ENCODE peak calls at places on chromosomes 16 and 17, in eight cellular contexts. One of them, this sample, is unnamed.

GRCh38 chr17:73166731-73167581 is 2.1 kb downstream of the SSTR2 start:
- DNase-seq in adrenal gland: no peak
- DNase-seq in thoracic aorta: no peak
- DNase-seq in aorta: no peak
- DNase-seq in H1: no peak
- DNase-seq in GM23338: no peak
- DNase-seq in heart right ventricle: no peak
- DNase-seq in esophagus squamous epithelium: no peak
- DNase-seq in this sample: no peak

GRCh38 chr17:82244413-82245140 is 15.7 kb downstream of the SLC16A3 start:
- DNase-seq in adrenal gland: no peak
- DNase-seq in thoracic aorta: no peak
- DNase-seq in aorta: no peak
- DNase-seq in H1: no peak
- DNase-seq in GM23338: no peak
- DNase-seq in heart right ventricle: no peak
- DNase-seq in esophagus squamous epithelium: no peak
- DNase-seq in this sample: no peak

GRCh38 chr17:68295086-68295485 is 3.8 kb downstream of the ARSG start:
- DNase-seq in adrenal gland: no peak
- DNase-seq in thoracic aorta: no peak
- DNase-seq in aorta: no peak
- DNase-seq in H1: no peak
- DNase-seq in GM23338: no peak
- DNase-seq in heart right ventricle: no peak
- DNase-seq in esophagus squamous epithelium: no peak
- DNase-seq in this sample: no peak

GRCh38 chr17:31888124-31888523 is 13.4 kb downstream of the UTP6 start:
- DNase-seq in adrenal gland: no peak
- DNase-seq in thoracic aorta: no peak
- DNase-seq in aorta: no peak
- DNase-seq in H1: no peak
- DNase-seq in GM23338: no peak
- DNase-seq in heart right ventricle: no peak
- DNase-seq in esophagus squamous epithelium: no peak
- DNase-seq in this sample: no peak

GRCh38 chr17:75398279-75398678 is 7.2 kb downstream of the GRB2 start:
- DNase-seq in adrenal gland: no peak
- DNase-seq in thoracic aorta: no peak
- DNase-seq in aorta: no peak
- DNase-seq in H1: no peak
- DNase-seq in GM23338: no peak
- DNase-seq in heart right ventricle: no peak
- DNase-seq in esophagus squamous epithelium: no peak
- DNase-seq in this sample: no peak

GRCh38 chr16:25403852-25404251 is 146.2 kb upstream of the ZKSCAN2 start:
- DNase-seq in adrenal gland: no peak
- DNase-seq in thoracic aorta: no peak
- DNase-seq in aorta: no peak
- DNase-seq in H1: no peak
- DNase-seq in GM23338: no peak
- DNase-seq in heart right ventricle: no peak
- DNase-seq in esophagus squamous epithelium: no peak
- DNase-seq in this sample: no peak

GRCh38 chr16:70767377-70768204 is 33.4 kb downstream of the VAC14 start:
- DNase-seq in adrenal gland: no peak
- DNase-seq in thoracic aorta: no peak
- DNase-seq in aorta: no peak
- DNase-seq in H1: no peak
- DNase-seq in GM23338: no peak
- DNase-seq in heart right ventricle: no peak
- DNase-seq in esophagus squamous epithelium: no peak
- DNase-seq in this sample: no peak

GRCh38 chr17:40916366-40916765 is 21.1 kb downstream of the KRT23 start:
- DNase-seq in adrenal gland: no peak
- DNase-seq in thoracic aorta: no peak
- DNase-seq in aorta: no peak
- DNase-seq in H1: no peak
- DNase-seq in GM23338: no peak
- DNase-seq in heart right ventricle: no peak
- DNase-seq in esophagus squamous epithelium: no peak
- DNase-seq in this sample: no peak

GRCh38 chr16:57711-58110 is 4.1 kb downstream of the SNRNP25 start:
- DNase-seq in adrenal gland: no peak
- DNase-seq in thoracic aorta: no peak
- DNase-seq in aorta: no peak
- DNase-seq in H1: no peak
- DNase-seq in GM23338: no peak
- DNase-seq in heart right ventricle: no peak
- DNase-seq in esophagus squamous epithelium: no peak
- DNase-seq in this sample: no peak

GRCh38 chr16:53053967-53054669 is 673 bp upstream of the CHD9 start:
- DNase-seq in adrenal gland: peak; percentile 57
- DNase-seq in thoracic aorta: no peak
- DNase-seq in aorta: no peak
- DNase-seq in H1: no peak
- DNase-seq in GM23338: no peak
- DNase-seq in heart right ventricle: peak; percentile 53
- DNase-seq in esophagus squamous epithelium: no peak
- DNase-seq in this sample: peak; percentile 81

GRCh38 chr16:73253922-73254480 is 206.1 kb upstream of the ZFHX3 start:
- DNase-seq in adrenal gland: no peak
- DNase-seq in thoracic aorta: no peak
- DNase-seq in aorta: no peak
- DNase-seq in H1: no peak
- DNase-seq in GM23338: no peak
- DNase-seq in heart right ventricle: no peak
- DNase-seq in esophagus squamous epithelium: no peak
- DNase-seq in this sample: no peak

GRCh38 chr17:20189322-20189721 is 180.2 kb downstream of the SPECC1 start:
- DNase-seq in adrenal gland: peak; percentile 66
- DNase-seq in thoracic aorta: no peak
- DNase-seq in aorta: no peak
- DNase-seq in H1: no peak
- DNase-seq in GM23338: no peak
- DNase-seq in heart right ventricle: no peak
- DNase-seq in esophagus squamous epithelium: no peak
- DNase-seq in this sample: no peak

GRCh38 chr17:72205357-72205756 is 84.5 kb downstream of the SOX9 start:
- DNase-seq in adrenal gland: no peak
- DNase-seq in thoracic aorta: no peak
- DNase-seq in aorta: no peak
- DNase-seq in H1: no peak
- DNase-seq in GM23338: no peak
- DNase-seq in heart right ventricle: no peak
- DNase-seq in esophagus squamous epithelium: no peak
- DNase-seq in this sample: peak; percentile 80

GRCh38 chr17:43816336-43817320 is 16.3 kb downstream of the MPP3 start:
- DNase-seq in adrenal gland: no peak
- DNase-seq in thoracic aorta: no peak
- DNase-seq in aorta: no peak
- DNase-seq in H1: no peak
- DNase-seq in GM23338: no peak
- DNase-seq in heart right ventricle: no peak
- DNase-seq in esophagus squamous epithelium: no peak
- DNase-seq in this sample: no peak

GRCh38 chr17:385836-386144 is 33.2 kb upstream of the RPH3AL start:
- DNase-seq in adrenal gland: no peak
- DNase-seq in thoracic aorta: no peak
- DNase-seq in aorta: no peak
- DNase-seq in H1: no peak
- DNase-seq in GM23338: no peak
- DNase-seq in heart right ventricle: no peak
- DNase-seq in esophagus squamous epithelium: no peak
- DNase-seq in this sample: peak; percentile 31

GRCh38 chr17:7579001-7579838 is at the start of gene CD68:
- DNase-seq in adrenal gland: peak; percentile 89
- DNase-seq in thoracic aorta: peak; percentile 77
- DNase-seq in aorta: peak; percentile 87
- DNase-seq in H1: no peak
- DNase-seq in GM23338: peak; percentile 73
- DNase-seq in heart right ventricle: peak; percentile 47
- DNase-seq in esophagus squamous epithelium: peak; percentile 49
- DNase-seq in this sample: peak; percentile 80

GRCh38 chr17:7577327-7578199 is 1.9 kb upstream of the CD68 start:
- DNase-seq in adrenal gland: no peak
- DNase-seq in thoracic aorta: no peak
- DNase-seq in aorta: no peak
- DNase-seq in H1: no peak
- DNase-seq in GM23338: no peak
- DNase-seq in heart right ventricle: no peak
- DNase-seq in esophagus squamous epithelium: no peak
- DNase-seq in this sample: no peak

GRCh38 chr17:7582401-7583252 is 1.0 kb upstream of the MPDU1 start:
- DNase-seq in adrenal gland: no peak
- DNase-seq in thoracic aorta: no peak
- DNase-seq in aorta: peak; percentile 80
- DNase-seq in H1: no peak
- DNase-seq in GM23338: peak; percentile 47
- DNase-seq in heart right ventricle: peak; percentile 37
- DNase-seq in esophagus squamous epithelium: no peak
- DNase-seq in this sample: peak; percentile 50

GRCh38 chr17:7580631-7581554 is 1.5 kb downstream of the CD68 start:
- DNase-seq in adrenal gland: no peak
- DNase-seq in thoracic aorta: no peak
- DNase-seq in aorta: no peak
- DNase-seq in H1: no peak
- DNase-seq in GM23338: peak; percentile 11
- DNase-seq in heart right ventricle: no peak
- DNase-seq in esophagus squamous epithelium: no peak
- DNase-seq in this sample: no peak

GRCh38 chr17:7579839-7580630 is 597 bp downstream of the CD68 start:
- DNase-seq in adrenal gland: no peak
- DNase-seq in thoracic aorta: no peak
- DNase-seq in aorta: no peak
- DNase-seq in H1: no peak
- DNase-seq in GM23338: no peak
- DNase-seq in heart right ventricle: no peak
- DNase-seq in esophagus squamous epithelium: no peak
- DNase-seq in this sample: no peak
- H3K4me1 ChIP-seq in adrenal gland: peaks cover 78% of the 10 kb centered on the region
- H3K4me1 ChIP-seq in thoracic aorta: peaks cover 53% of the 10 kb centered on the region
- H3K4me1 ChIP-seq in aorta: peaks cover 4% of the 10 kb centered on the region
- H3K4me1 ChIP-seq in H1: peaks cover 1% of the 10 kb centered on the region
- H3K4me1 ChIP-seq in GM23338: peaks cover 37% of the 10 kb centered on the region
- H3K4me1 ChIP-seq in heart right ventricle: peaks cover 51% of the 10 kb centered on the region
- H3K4me1 ChIP-seq in esophagus squamous epithelium: peaks cover 65% of the 10 kb centered on the region
- H3K4me1 ChIP-seq in this sample: peaks cover 22% of the 10 kb centered on the region

DNA sequence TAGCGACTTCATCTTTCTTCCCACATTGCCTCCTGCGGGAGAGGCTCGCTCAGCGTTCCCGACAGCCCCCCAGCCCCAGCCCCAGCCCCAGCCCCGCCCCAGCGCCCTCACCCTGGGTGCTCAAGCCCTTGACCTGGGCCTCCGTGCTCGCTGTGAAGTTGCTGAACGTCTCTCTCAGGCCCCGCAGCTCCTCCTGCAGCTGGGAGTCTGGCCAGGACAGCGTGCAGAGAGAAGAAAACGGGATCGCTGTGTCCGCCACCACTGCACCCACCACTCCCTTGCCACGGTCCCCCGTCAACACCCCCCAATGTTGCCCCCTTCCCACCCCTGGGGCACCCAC is 2.3 kb downstream of the ASGR1 start:
- DNase-seq in adrenal gland: no peak
- DNase-seq in thoracic aorta: no peak
- DNase-seq in aorta: no peak
- DNase-seq in H1: no peak
- DNase-seq in GM23338: peak; percentile 61
- DNase-seq in heart right ventricle: no peak
- DNase-seq in esophagus squamous epithelium: no peak
- DNase-seq in this sample: no peak
- H3K4me3 ChIP-seq in adrenal gland: no peak overlapping the region
- H3K4me3 ChIP-seq in thoracic aorta: peak overlapping the region; percentile 61
- H3K4me3 ChIP-seq in aorta: no peak overlapping the region
- H3K4me3 ChIP-seq in H1: peak overlapping the region; percentile 52
- H3K4me3 ChIP-seq in GM23338: peak overlapping the region; percentile 90
- H3K4me3 ChIP-seq in heart right ventricle: peak overlapping the region; percentile 56
- H3K4me3 ChIP-seq in esophagus squamous epithelium: no peak overlapping the region
- H3K4me3 ChIP-seq in this sample: peak overlapping the region; percentile 27

GRCh38 chr16:81453091-81453728 is 8.6 kb downstream of the CMIP start:
- DNase-seq in adrenal gland: no peak
- DNase-seq in thoracic aorta: no peak
- DNase-seq in aorta: no peak
- DNase-seq in H1: no peak
- DNase-seq in GM23338: no peak
- DNase-seq in heart right ventricle: no peak
- DNase-seq in esophagus squamous epithelium: no peak
- DNase-seq in this sample: peak; percentile 53

GRCh38 chr16:81451753-81452680 is 7.4 kb downstream of the CMIP start:
- DNase-seq in adrenal gland: peak; percentile 66
- DNase-seq in thoracic aorta: no peak
- DNase-seq in aorta: no peak
- DNase-seq in H1: no peak
- DNase-seq in GM23338: peak; percentile 43
- DNase-seq in heart right ventricle: no peak
- DNase-seq in esophagus squamous epithelium: no peak
- DNase-seq in this sample: no peak

GRCh38 chr16:81449899-81450608 is 5.4 kb downstream of the CMIP start:
- DNase-seq in adrenal gland: no peak
- DNase-seq in thoracic aorta: no peak
- DNase-seq in aorta: no peak
- DNase-seq in H1: no peak
- DNase-seq in GM23338: no peak
- DNase-seq in heart right ventricle: no peak
- DNase-seq in esophagus squamous epithelium: no peak
- DNase-seq in this sample: no peak

GRCh38 chr16:81449241-81449640 is 4.6 kb downstream of the CMIP start:
- DNase-seq in adrenal gland: no peak
- DNase-seq in thoracic aorta: no peak
- DNase-seq in aorta: no peak
- DNase-seq in H1: no peak
- DNase-seq in GM23338: no peak
- DNase-seq in heart right ventricle: no peak
- DNase-seq in esophagus squamous epithelium: no peak
- DNase-seq in this sample: no peak

GRCh38 chr16:81450783-81451491 is 6.3 kb downstream of the CMIP start:
- DNase-seq in adrenal gland: no peak
- DNase-seq in thoracic aorta: no peak
- DNase-seq in aorta: no peak
- DNase-seq in H1: no peak
- DNase-seq in GM23338: no peak
- DNase-seq in heart right ventricle: no peak
- DNase-seq in esophagus squamous epithelium: no peak
- DNase-seq in this sample: peak; percentile 4
- H3K4me1 ChIP-seq in adrenal gland: peaks cover 64% of the 10 kb centered on the region
- H3K4me1 ChIP-seq in thoracic aorta: peaks cover 8% of the 10 kb centered on the region
- H3K4me1 ChIP-seq in aorta: no peaks in the 10 kb centered on the region
- H3K4me1 ChIP-seq in H1: peaks cover 17% of the 10 kb centered on the region
- H3K4me1 ChIP-seq in GM23338: peaks cover 52% of the 10 kb centered on the region
- H3K4me1 ChIP-seq in heart right ventricle: peaks cover 33% of the 10 kb centered on the region
- H3K4me1 ChIP-seq in esophagus squamous epithelium: peaks cover 34% of the 10 kb centered on the region
- H3K4me1 ChIP-seq in this sample: peaks cover 15% of the 10 kb centered on the region

DNA sequence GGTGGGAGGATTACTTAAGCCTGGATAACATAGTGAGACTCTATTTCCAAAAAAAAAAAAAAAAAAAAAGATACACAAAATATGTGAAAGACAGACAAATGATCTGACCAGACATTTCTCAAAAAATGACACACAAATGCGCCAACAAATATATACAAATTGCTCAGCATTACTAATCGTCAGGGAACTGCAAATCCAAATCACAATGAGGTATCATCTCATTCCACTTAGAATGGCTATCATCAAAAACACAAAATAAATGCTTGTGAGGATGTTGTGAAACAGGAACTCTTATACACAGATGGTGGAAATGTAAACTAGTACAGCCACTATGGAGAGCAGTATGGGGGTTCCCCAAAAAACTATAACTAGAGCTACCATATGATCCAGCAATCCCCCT is 62.4 kb downstream of the STX8 start:
- DNase-seq in adrenal gland: no peak
- DNase-seq in thoracic aorta: no peak
- DNase-seq in aorta: no peak
- DNase-seq in H1: no peak
- DNase-seq in GM23338: no peak
- DNase-seq in heart right ventricle: no peak
- DNase-seq in esophagus squamous epithelium: no peak
- DNase-seq in this sample: no peak
- H3K4me3 ChIP-seq in adrenal gland: no peak overlapping the region
- H3K4me3 ChIP-seq in thoracic aorta: no peak overlapping the region
- H3K4me3 ChIP-seq in aorta: no peak overlapping the region
- H3K4me3 ChIP-seq in H1: no peak overlapping the region
- H3K4me3 ChIP-seq in GM23338: no peak overlapping the region
- H3K4me3 ChIP-seq in heart right ventricle: no peak overlapping the region
- H3K4me3 ChIP-seq in esophagus squamous epithelium: no peak overlapping the region
- H3K4me3 ChIP-seq in this sample: no peak overlapping the region